ENCODE peak calls at places on chromosomes 2 and 18, in ten cellular contexts. L is psoas muscle, T is fibroblast of mammary gland, J is lower lobe of right lung, D is brain microvascular endothelial cell, B is heart right ventricle, P is HCT116, Q is body of pancreas, S is tibial nerve, E is uterus. M is an unnamed sample.

GRCh38 chr2:150767924-150768801 is 280.7 kb upstream of the RND3 start:
- DNase-seq in P (no peak), J (no peak), S (no peak), B (no peak), T (peak; percentile 15), L (no peak), Q (no peak), E (no peak), D (no peak), M (no peak)

GRCh38 chr18:79930020-79930642 is 21.3 kb downstream of the SLC66A2 start:
- DNase-seq in B (no peak), S (no peak), L (no peak), D (no peak), Q (no peak), P (no peak), E (no peak), J (no peak), T (peak; percentile 21), M (no peak)

GRCh38 chr2:24179683-24180082 is 4.8 kb downstream of the FAM228A start:
- DNase-seq in E (no peak), T (no peak), J (no peak), P (no peak), S (no peak), D (no peak), L (no peak), B (no peak), Q (no peak), M (no peak)

GRCh38 chr2:190598621-190599020 is 50.3 kb upstream of the NAB1 start:
- DNase-seq in J (no peak), L (no peak), E (no peak), D (no peak), S (no peak), T (no peak), B (no peak), Q (no peak), P (no peak), M (no peak)

GRCh38 chr2:54724560-54725342 is 1.3 kb downstream of the EML6 start:
- DNase-seq in L (peak; percentile 32), Q (peak; percentile 25), J (peak; percentile 48), P (no peak), S (no peak), B (no peak), E (peak; percentile 22), D (no peak), T (no peak), M (peak; percentile 24)

GRCh38 chr18:70373062-70373519 is 84.2 kb downstream of the SOCS6 start:
- DNase-seq in L (no peak), B (no peak), D (peak; percentile 74), Q (no peak), S (no peak), T (peak; percentile 99), P (peak; percentile 97), J (no peak), E (no peak), M (peak; percentile 92)

GRCh38 chr2:10560626-10561025 is 112.5 kb upstream of the ODC1 start:
- DNase-seq in T (no peak), J (no peak), S (no peak), E (no peak), B (no peak), D (no peak), Q (no peak), P (no peak), L (no peak), M (no peak)

GRCh38 chr18:58201728-58202405 is 157.8 kb downstream of the NEDD4L start:
- DNase-seq in Q (no peak), J (no peak), S (no peak), P (no peak), D (no peak), L (no peak), E (no peak), T (no peak), B (no peak), M (no peak)

GRCh38 chr2:17604050-17604449 is 63.6 kb downstream of the VSNL1 start:
- DNase-seq in B (no peak), J (no peak), E (no peak), L (no peak), D (no peak), Q (no peak), T (no peak), P (no peak), S (no peak), M (no peak)

GRCh38 chr18:61589053-61589723 is 256.0 kb downstream of the CDH20 start:
- DNase-seq in S (no peak), T (peak; percentile 21), Q (no peak), B (no peak), E (peak; percentile 22), D (no peak), L (no peak), P (no peak), J (peak; percentile 48), M (peak; percentile 7)

GRCh38 chr2:174681983-174682577 is 82.2 kb downstream of the CHRNA1 start:
- DNase-seq in Q (peak; percentile 31), B (peak; percentile 50), S (no peak), E (peak; percentile 47), L (peak; percentile 46), T (peak; percentile 20), J (peak; percentile 62), P (no peak), D (peak; percentile 26), M (peak; percentile 22)

GRCh38 chr2:17752892-17753802 is 463 bp downstream of the SMC6 start:
- DNase-seq in S (no peak), L (peak; percentile 40), T (peak; percentile 34), E (no peak), D (no peak), J (peak; percentile 75), Q (peak; percentile 56), B (peak; percentile 40), P (no peak), M (peak; percentile 50)

GRCh38 chr2:63665091-63665490 is 76.3 kb downstream of the MDH1 start:
- DNase-seq in E (no peak), S (no peak), P (no peak), B (no peak), L (no peak), Q (no peak), T (peak; percentile 35), J (no peak), D (no peak), M (no peak)

GRCh38 chr18:22650247-22650646 is 232.5 kb upstream of the CTAGE1 start:
- DNase-seq in T (no peak), E (no peak), P (no peak), L (no peak), S (no peak), J (no peak), Q (no peak), D (no peak), B (no peak), M (no peak)

GRCh38 chr18:79489048-79489899 is 93.5 kb downstream of the NFATC1 start:
- DNase-seq in P (no peak), T (no peak), D (no peak), B (no peak), Q (no peak), L (peak; percentile 7), S (no peak), E (no peak), J (peak; percentile 39), M (no peak)

DNA sequence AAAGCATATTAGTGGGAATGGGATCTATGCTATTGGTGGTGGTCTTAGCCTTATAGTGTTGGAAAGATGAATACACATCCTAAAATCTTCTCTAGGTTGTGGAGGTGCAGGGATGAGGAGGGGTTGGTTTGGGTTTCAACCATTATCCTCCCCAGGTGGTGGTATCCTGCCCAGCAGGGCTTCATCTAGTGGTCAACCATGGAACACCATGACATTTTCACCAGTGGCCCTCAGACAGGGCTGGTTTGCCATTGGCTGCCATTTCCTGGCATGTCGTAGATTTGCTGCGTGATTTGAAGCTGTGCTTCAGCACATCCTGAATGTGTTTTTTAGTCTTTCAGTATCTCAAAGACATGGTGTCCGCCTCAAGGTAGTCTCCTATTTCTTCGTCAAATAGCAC is 391.2 kb upstream of the HNRNPA3 start:
- DNase-seq in S (no peak), Q (no peak), D (no peak), J (no peak), E (no peak), L (no peak), B (no peak), T (no peak), P (no peak), M (no peak)
- TF ChIP-seq CTCF in S (no peak), Q (no peak), D (no peak), J (no peak), E (no peak), L (no peak), B (no peak), T (peak; percentile 27), P (peak; percentile 33), M (no peak)

GRCh38 chr2:201858781-201859180 is 52.4 kb downstream of the CDK15 start:
- DNase-seq in S (peak; percentile 18), E (peak; percentile 67), T (peak; percentile 67), B (no peak), Q (no peak), L (no peak), P (no peak), J (no peak), D (no peak), M (peak; percentile 36)

GRCh38 chr2:201857326-201857725 is 51.0 kb downstream of the CDK15 start:
- DNase-seq in L (no peak), D (no peak), J (no peak), Q (no peak), S (no peak), E (no peak), B (no peak), T (no peak), P (no peak), M (no peak)

GRCh38 chr2:201859886-201860285 is 53.5 kb downstream of the CDK15 start:
- DNase-seq in T (peak; percentile 41), E (no peak), P (no peak), B (no peak), S (no peak), D (no peak), L (no peak), Q (no peak), J (no peak), M (no peak)

GRCh38 chr2:201856561-201856960 is 50.2 kb downstream of the CDK15 start:
- DNase-seq in P (no peak), Q (no peak), S (no peak), T (no peak), L (no peak), D (no peak), E (no peak), B (no peak), J (no peak), M (no peak)

GRCh38 chr2:201858267-201858666 is 51.9 kb downstream of the CDK15 start:
- DNase-seq in P (no peak), S (no peak), T (no peak), J (no peak), L (no peak), Q (no peak), B (no peak), D (no peak), E (no peak), M (no peak)
- H3K4me3 ChIP-seq in P (no peak overlapping the region), S (no peak overlapping the region), T (no peak overlapping the region), J (no peak overlapping the region), L (no peak overlapping the region), Q (no peak overlapping the region), B (no peak overlapping the region), D (no peak overlapping the region), E (peak overlapping the region; percentile 18), M (no peak overlapping the region)

GRCh38 chr2:11738589-11739436 is 7.6 kb upstream of the LPIN1 start:
- DNase-seq in D (peak; percentile 58), E (peak; percentile 95), S (peak; percentile 89), P (peak; percentile 39), L (peak; percentile 92), Q (peak; percentile 88), J (peak; percentile 75), T (peak; percentile 92), B (peak; percentile 56), M (peak; percentile 34)
- TF ChIP-seq CTCF in D (peak; percentile 80), E (peak; percentile 31), S (peak; percentile 58), P (peak; percentile 63), L (peak; percentile 39), Q (no peak), J (peak; percentile 54), T (peak; percentile 64), B (peak; percentile 63), M (peak; percentile 35)

GRCh38 chr2:196268538-196269338 is 97.4 kb upstream of the STK17B start:
- DNase-seq in T (peak; percentile 64), P (no peak), J (no peak), B (no peak), E (no peak), L (no peak), S (peak; percentile 31), Q (no peak), D (no peak), M (peak; percentile 46)
- H3K4me3 ChIP-seq in T (no peak overlapping the region), P (no peak overlapping the region), J (no peak overlapping the region), B (no peak overlapping the region), E (no peak overlapping the region), L (no peak overlapping the region), S (no peak overlapping the region), Q (no peak overlapping the region), D (no peak overlapping the region), M (no peak overlapping the region)

M was measured in epithelial cell of esophagus.